ENCODE peak calls at places on chromosomes 13 and 19, in eight cellular contexts. K is fibroblast of the aortic adventitia, W is fibroblast of mammary gland, F is HCT116, L is DND-41, M is left lung, I is IMR-90, B is fibroblast of villous mesenchyme. U is an unnamed sample.

GRCh38 chr19:15450528-15450890 is 753 bp upstream of the WIZ start:
- DNase-seq in K (no peak), W (no peak), F (no peak), L (no peak), M (no peak), I (no peak), B (no peak), U (no peak)

GRCh38 chr13:59493436-59493965 is 670.2 kb downstream of the DIAPH3 start:
- DNase-seq in K (no peak), W (no peak), F (no peak), L (no peak), M (no peak), I (no peak), B (no peak), U (no peak)

GRCh38 chr19:48279747-48280146 is 9.9 kb downstream of the ZNF114 start:
- DNase-seq in K (no peak), W (no peak), F (no peak), L (no peak), M (peak; percentile 52), I (no peak), B (no peak), U (no peak)

GRCh38 chr19:10677796-10678195 is 23.4 kb upstream of the QTRT1 start:
- DNase-seq in K (no peak), W (no peak), F (no peak), L (no peak), M (peak; percentile 37), I (no peak), B (no peak), U (no peak)

GRCh38 chr13:43908156-43909126 is 28.7 kb downstream of the LACC1 start:
- DNase-seq in K (peak; percentile 69), W (peak; percentile 66), F (peak; percentile 37), L (peak; percentile 6), M (no peak), I (peak; percentile 91), B (peak; percentile 57), U (peak; percentile 72)

GRCh38 chr19:5561559-5561958 is 6.2 kb downstream of the TINCR start:
- DNase-seq in K (no peak), W (no peak), F (no peak), L (no peak), M (no peak), I (no peak), B (no peak), U (no peak)

GRCh38 chr13:66218583-66218982 is 1011.6 kb downstream of the PCDH9 start:
- DNase-seq in K (no peak), W (no peak), F (no peak), L (no peak), M (no peak), I (no peak), B (no peak), U (no peak)

GRCh38 chr19:45767410-45767880 is 1.6 kb downstream of the SIX5 start:
- DNase-seq in K (peak; percentile 85), W (peak; percentile 88), F (no peak), L (no peak), M (peak; percentile 89), I (peak; percentile 89), B (peak; percentile 94), U (peak; percentile 82)

GRCh38 chr19:27792576-27793127 is 1420.3 kb downstream of the UQCRFS1 start:
- DNase-seq in K (peak; percentile 2), W (no peak), F (no peak), L (no peak), M (no peak), I (no peak), B (no peak), U (no peak)

GRCh38 chr19:16225279-16226183 is 27.8 kb downstream of the AP1M1 start:
- DNase-seq in K (no peak), W (no peak), F (no peak), L (no peak), M (no peak), I (no peak), B (no peak), U (no peak)

GRCh38 chr19:51421229-51422052 is 4.0 kb upstream of the SIGLEC10 start:
- DNase-seq in K (no peak), W (no peak), F (no peak), L (no peak), M (no peak), I (no peak), B (no peak), U (no peak)
- H3K4me3 ChIP-seq in K (no peak overlapping the region), W (no peak overlapping the region), F (no peak overlapping the region), L (no peak overlapping the region), M (no peak overlapping the region), I (no peak overlapping the region), B (no peak overlapping the region), U (no peak overlapping the region)

DNA sequence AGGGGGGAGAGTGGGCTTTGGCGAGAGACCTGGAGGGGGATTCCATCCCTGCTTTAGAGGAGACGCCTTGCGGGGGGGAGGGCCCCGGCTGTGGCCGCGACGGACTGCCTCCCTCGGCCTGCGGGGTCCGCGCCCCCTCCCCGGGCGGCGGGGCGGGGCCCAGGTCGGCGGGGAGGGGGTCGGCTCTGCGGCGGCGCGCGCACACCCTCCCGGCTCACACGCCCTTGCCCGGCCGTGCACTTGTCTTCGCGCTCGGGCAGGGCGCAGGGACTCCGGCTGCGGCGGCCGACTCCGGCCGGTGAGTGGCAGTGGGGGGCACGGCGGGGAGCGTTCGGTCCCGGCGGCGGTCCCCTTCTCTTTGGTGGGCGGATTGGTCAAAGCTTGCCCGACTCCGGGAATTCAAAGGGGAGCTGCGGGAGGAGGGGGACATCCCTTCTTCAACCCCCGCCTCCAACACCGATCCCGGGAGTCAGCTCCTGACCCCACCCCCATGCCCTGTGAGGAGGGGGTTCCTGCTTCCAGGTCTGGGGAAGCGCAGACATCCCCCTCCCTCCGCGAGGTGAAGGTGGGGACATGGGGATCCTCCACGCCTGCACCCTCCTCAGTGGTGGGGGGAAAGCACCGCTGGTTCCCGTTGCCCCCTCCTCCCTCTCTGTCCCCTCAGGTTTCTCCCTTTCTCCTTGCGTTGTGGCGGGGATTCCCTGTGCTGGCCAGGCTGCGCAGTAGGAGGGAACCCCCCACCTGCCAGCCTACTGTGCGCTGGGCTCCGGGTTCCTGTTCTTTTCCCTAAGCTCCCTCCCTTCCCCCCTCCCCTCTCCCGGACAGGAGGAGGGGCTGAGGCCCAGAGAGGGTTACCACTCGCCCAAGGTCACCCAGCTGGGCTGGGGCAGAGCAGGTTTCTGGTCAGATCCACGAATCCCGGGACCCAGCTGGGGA is 14.6 kb upstream of the KCNN1 start:
- DNase-seq in K (no peak), W (no peak), F (no peak), L (no peak), M (no peak), I (no peak), B (no peak), U (no peak)
- TF ChIP-seq CTCF in K (no peak), W (no peak), F (no peak), L (no peak), M (no peak), I (no peak), B (no peak), U (no peak)

GRCh38 chr13:30864352-30865130 is 41.5 kb upstream of the MEDAG start:
- DNase-seq in K (peak; percentile 96), W (peak; percentile 97), F (no peak), L (no peak), M (no peak), I (peak; percentile 98), B (peak; percentile 97), U (peak; percentile 94)

GRCh38 chr13:30862707-30863106 is 43.4 kb upstream of the MEDAG start:
- DNase-seq in K (no peak), W (no peak), F (no peak), L (no peak), M (no peak), I (no peak), B (peak; percentile 52), U (no peak)

GRCh38 chr13:30865131-30866009 is 40.7 kb upstream of the MEDAG start:
- DNase-seq in K (peak; percentile 96), W (peak; percentile 97), F (peak; percentile 78), L (peak; percentile 65), M (no peak), I (peak; percentile 96), B (peak; percentile 96), U (peak; percentile 94)

GRCh38 chr13:30863231-30863630 is 42.8 kb upstream of the MEDAG start:
- DNase-seq in K (no peak), W (no peak), F (no peak), L (no peak), M (no peak), I (no peak), B (no peak), U (no peak)

DNA sequence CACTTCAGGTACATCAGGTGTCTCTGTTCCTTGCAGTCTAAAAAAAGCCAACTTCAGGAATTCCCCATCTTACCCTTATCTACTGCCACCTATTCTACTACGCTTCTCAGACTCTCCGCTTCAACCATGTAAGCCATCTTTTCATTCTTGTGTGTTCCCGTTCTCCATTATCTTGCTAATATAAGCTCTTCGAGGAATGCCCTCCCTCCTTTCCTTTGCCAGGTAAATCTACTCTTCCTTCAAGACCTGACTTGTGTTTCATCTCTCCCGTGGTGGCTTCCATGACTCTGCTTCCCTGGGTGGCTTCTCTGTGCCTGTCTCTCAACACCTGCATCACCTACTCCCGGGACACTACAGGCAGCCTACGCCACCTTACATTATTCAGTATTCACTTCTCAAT is 42.3 kb upstream of the MEDAG start:
- DNase-seq in K (no peak), W (no peak), F (no peak), L (no peak), M (no peak), I (no peak), B (no peak), U (no peak)
- H3K4me3 ChIP-seq in K (no peak overlapping the region), W (no peak overlapping the region), F (no peak overlapping the region), L (no peak overlapping the region), M (no peak overlapping the region), I (no peak overlapping the region), B (no peak overlapping the region), U (no peak overlapping the region)

DNA sequence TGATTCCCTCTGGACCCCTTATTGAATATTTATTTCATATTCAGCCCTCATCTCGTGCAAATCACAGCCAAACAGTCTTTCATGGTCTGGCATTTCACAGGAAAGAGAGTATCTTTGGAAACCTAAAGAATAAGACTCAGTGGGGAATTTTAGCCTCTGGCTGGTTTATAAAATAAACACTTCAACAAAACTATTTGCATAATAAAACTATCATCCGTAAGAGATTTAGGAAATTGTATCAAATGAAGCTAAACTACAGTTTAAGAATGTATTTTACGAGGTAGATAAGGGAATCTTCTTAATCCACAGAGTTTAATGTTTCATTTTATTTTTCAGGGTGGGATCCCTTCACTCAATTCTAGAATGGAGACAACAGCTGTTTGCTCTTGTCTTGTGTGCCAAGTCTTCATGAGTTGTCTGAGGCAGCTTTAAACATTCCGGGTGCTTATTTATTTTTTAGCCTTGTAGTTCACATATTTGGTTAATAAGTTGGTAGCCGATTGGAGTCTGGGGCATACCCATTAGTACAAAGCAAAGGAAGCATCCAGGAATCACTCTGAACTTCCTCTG is 634.4 kb upstream of the KLF12 start:
- DNase-seq in K (no peak), W (no peak), F (no peak), L (no peak), M (no peak), I (no peak), B (peak; percentile 28), U (no peak)
- TF ChIP-seq CTCF in K (no peak), W (no peak), F (no peak), L (no peak), M (no peak), I (no peak), B (no peak), U (no peak)